ENCODE peak calls at places on chromosomes 1 and 21, in five cellular contexts. One of them, this sample, is unnamed.

GRCh38 chr1:61140056-61140549 is 57.7 kb downstream of the NFIA start:
- DNase-seq in heart right ventricle: no peak
- DNase-seq in GOT3: no peak
- DNase-seq in aorta: no peak
- DNase-seq in pons: no peak
- DNase-seq in this sample: no peak

GRCh38 chr1:27804791-27805190 is 25.8 kb upstream of the PPP1R8 start:
- DNase-seq in heart right ventricle: no peak
- DNase-seq in GOT3: no peak
- DNase-seq in aorta: no peak
- DNase-seq in pons: no peak
- DNase-seq in this sample: no peak

GRCh38 chr1:23865543-23865930 is 2.6 kb downstream of the FUCA1 start:
- DNase-seq in heart right ventricle: no peak
- DNase-seq in GOT3: no peak
- DNase-seq in aorta: no peak
- DNase-seq in pons: peak; percentile 37
- DNase-seq in this sample: no peak

GRCh38 chr1:30668026-30668425 is 55.4 kb downstream of the MATN1 start:
- DNase-seq in heart right ventricle: no peak
- DNase-seq in GOT3: no peak
- DNase-seq in aorta: peak; percentile 45
- DNase-seq in pons: no peak
- DNase-seq in this sample: no peak

GRCh38 chr21:46155514-46156377 is at the start of gene FTCD:
- DNase-seq in heart right ventricle: no peak
- DNase-seq in GOT3: no peak
- DNase-seq in aorta: peak; percentile 73
- DNase-seq in pons: no peak
- DNase-seq in this sample: no peak

GRCh38 chr1:169915150-169915549 is 21.5 kb upstream of the SCYL3 start:
- DNase-seq in heart right ventricle: no peak
- DNase-seq in GOT3: no peak
- DNase-seq in aorta: peak; percentile 76
- DNase-seq in pons: no peak
- DNase-seq in this sample: no peak

GRCh38 chr1:47459263-47459788 is 21.5 kb downstream of the FOXD2 start:
- DNase-seq in heart right ventricle: no peak
- DNase-seq in GOT3: no peak
- DNase-seq in aorta: no peak
- DNase-seq in pons: no peak
- DNase-seq in this sample: no peak

GRCh38 chr1:55955237-55955636 is 624.1 kb downstream of the PLPP3 start:
- DNase-seq in heart right ventricle: no peak
- DNase-seq in GOT3: no peak
- DNase-seq in aorta: no peak
- DNase-seq in pons: no peak
- DNase-seq in this sample: no peak

This sample was measured in Right ventricle myocardium inferior.